ENCODE peak calls at places on chromosomes 1 and 21, in ten cellular contexts. X is amygdala; M is cardiac muscle cell; N is mesenteric fat pad; I is frontal cortex; B is upper lobe of right lung; T is stimulated activated CD4-positive, alpha-beta T cell treated with anti-CD3 and anti-CD28 coated beads, Interleukin-12 subunit alpha, Interleukin-12 subunit beta, amount 100 ng/mL, for 4 hours; S is A172; E is stimulated activated CD8-positive, alpha-beta memory T cell treated with anti-CD3 and anti-CD28 coated beads, Interleukin-12 subunit alpha, Interleukin-12 subunit beta, amount 100 ng/mL, for 4 hours; G is A549. Q is an unnamed sample.

GRCh38 chr1:61441723-61442262 is 283.1 kb downstream of the TM2D1 start:
- DNase-seq in E (no peak), G (no peak), S (no peak), N (no peak), I (no peak), M (no peak), T (no peak), B (no peak), X (no peak), Q (no peak)

GRCh38 chr1:31556481-31557006 is 19.8 kb upstream of the TINAGL1 start:
- DNase-seq in T (no peak), I (no peak), E (no peak), X (no peak), N (no peak), B (no peak), G (no peak), M (no peak), S (no peak), Q (no peak)

GRCh38 chr1:146036990-146037646 is 15.6 kb upstream of the HJV start:
- DNase-seq in T (peak), N (no peak), B (peak), E (peak), G (peak), X (no peak), M (peak), S (peak), I (no peak), Q (peak)

GRCh38 chr21:32319012-32319411 is 20.4 kb downstream of the MRAP start:
- DNase-seq in S (no peak), I (no peak), T (no peak), E (no peak), G (no peak), N (peak), M (no peak), X (no peak), B (no peak), Q (no peak)

GRCh38 chr1:20555025-20555757 is 2.8 kb downstream of the FAM43B start:
- DNase-seq in E (no peak), N (no peak), B (no peak), M (no peak), X (no peak), G (no peak), S (no peak), I (no peak), T (no peak), Q (no peak)

GRCh38 chr1:32273389-32274208 is 18.3 kb upstream of the HDAC1 start:
- DNase-seq in S (peak), M (no peak), N (no peak), X (no peak), G (no peak), E (peak), B (no peak), T (peak), I (no peak), Q (peak)

GRCh38 chr1:153697873-153698647 is 19.6 kb downstream of the NPR1 start:
- DNase-seq in I (peak), B (peak), M (no peak), E (no peak), N (no peak), X (no peak), S (no peak), T (no peak), G (no peak), Q (no peak)

GRCh38 chr1:53186533-53186932 is 10.1 kb upstream of the CPT2 start:
- DNase-seq in T (no peak), E (no peak), X (no peak), G (no peak), I (no peak), M (no peak), S (no peak), B (no peak), N (no peak), Q (no peak)

GRCh38 chr1:32224285-32224684 is 2.1 kb downstream of the EIF3I start:
- DNase-seq in X (no peak), G (no peak), S (no peak), E (no peak), M (no peak), B (no peak), N (no peak), T (no peak), I (no peak), Q (no peak)

GRCh38 chr1:200535605-200536004 is 84.9 kb downstream of the KIF14 start:
- DNase-seq in M (no peak), E (no peak), I (no peak), B (no peak), N (no peak), S (peak), G (peak), T (peak), X (no peak), Q (no peak)

GRCh38 chr1:40971962-40972361 is 7.5 kb upstream of the CTPS1 start:
- DNase-seq in T (no peak), M (no peak), E (no peak), N (no peak), B (no peak), S (no peak), G (no peak), I (no peak), X (no peak), Q (no peak)

GRCh38 chr1:115031595-115031994 is 2.0 kb downstream of the TSHB start:
- DNase-seq in G (no peak), I (no peak), M (no peak), B (no peak), S (no peak), E (no peak), N (no peak), X (no peak), T (no peak), Q (no peak)

GRCh38 chr1:55611123-55611522 is 396.0 kb upstream of the USP24 start:
- DNase-seq in X (no peak), E (no peak), N (no peak), G (no peak), M (no peak), S (no peak), B (no peak), T (no peak), I (no peak), Q (no peak)

GRCh38 chr1:59232209-59232608 is 64.7 kb upstream of the FGGY start:
- DNase-seq in N (no peak), I (no peak), G (no peak), S (no peak), B (no peak), T (no peak), X (no peak), M (peak), E (no peak), Q (no peak)

GRCh38 chr1:246483204-246483933 is 23.7 kb downstream of the SMYD3 start:
- DNase-seq in I (no peak), M (no peak), G (no peak), T (no peak), X (no peak), E (no peak), S (no peak), N (no peak), B (no peak), Q (no peak)

GRCh38 chr1:25707280-25708016 is 90.9 kb downstream of the MAN1C1 start:
- DNase-seq in I (no peak), G (no peak), S (no peak), N (peak), E (no peak), T (no peak), M (no peak), X (no peak), B (no peak), Q (no peak)

GRCh38 chr1:6198646-6199297 is 623 bp downstream of the RPL22 start:
- DNase-seq in T (no peak), I (no peak), B (no peak), S (no peak), N (no peak), M (no peak), X (no peak), G (no peak), E (no peak), Q (no peak)

GRCh38 chr1:37255111-37255795 is 219.1 kb upstream of the ZC3H12A start:
- DNase-seq in S (no peak), X (peak), I (peak), G (peak), E (no peak), T (peak), B (no peak), N (no peak), M (peak), Q (no peak)

GRCh38 chr1:183635112-183635605 is 424 bp downstream of the ARPC5 start:
- DNase-seq in I (no peak), S (no peak), B (peak), T (peak), M (peak), E (peak), N (peak), X (no peak), G (peak), Q (peak)

GRCh38 chr1:204493145-204493881 is 1.3 kb downstream of the PIK3C2B start:
- DNase-seq in I (no peak), B (peak), M (peak), X (no peak), G (peak), S (peak), T (no peak), E (no peak), N (no peak), Q (no peak)

GRCh38 chr1:91166106-91166712 is 144.4 kb upstream of the ZNF644 start:
- DNase-seq in B (peak), E (no peak), M (peak), S (peak), T (peak), G (peak), I (peak), X (peak), N (no peak), Q (no peak)

GRCh38 chr1:160374701-160375443 is 8.0 kb downstream of the NHLH1 start:
- DNase-seq in E (no peak), B (no peak), S (no peak), N (peak), T (no peak), G (no peak), I (no peak), M (peak), X (no peak), Q (no peak)

GRCh38 chr1:13517193-13517812 is 3.5 kb upstream of the LRRC38 start:
- DNase-seq in S (no peak), G (peak), M (peak), E (no peak), B (no peak), X (no peak), T (no peak), I (no peak), N (no peak), Q (no peak)

GRCh38 chr1:16211824-16212223 is 628 bp downstream of the ARHGEF19 start:
- DNase-seq in B (no peak), I (no peak), G (no peak), T (no peak), X (no peak), S (no peak), M (no peak), N (no peak), E (no peak), Q (no peak)

GRCh38 chr1:2474933-2475371 is 1.1 kb upstream of the PLCH2 start:
- DNase-seq in S (peak), T (no peak), B (no peak), X (no peak), I (no peak), N (no peak), G (no peak), M (no peak), E (no peak), Q (no peak)

Q was measured in effector CD4-positive, alpha-beta T cell.